ENCODE peak calls at places on chromosomes 11 and 22, in nine cellular contexts. One of them, this sample, is unnamed.

GRCh38 chr11:47393163-47394049 is 15.0 kb upstream of the SLC39A13 start:
- DNase-seq in GM12865: no peak
- DNase-seq in body of pancreas: peak; percentile 67
- DNase-seq in suprapubic skin: peak; percentile 63
- DNase-seq in fibroblast of pulmonary artery: peak; percentile 37
- DNase-seq in HFFc6: peak; percentile 39
- DNase-seq in uterus: no peak
- DNase-seq in HFF-Myc: no peak
- DNase-seq in lung: no peak
- DNase-seq in this sample: peak; percentile 61

GRCh38 chr11:45872513-45873356 is 12.7 kb upstream of the MAPK8IP1 start:
- DNase-seq in GM12865: peak; percentile 47
- DNase-seq in body of pancreas: peak; percentile 70
- DNase-seq in suprapubic skin: no peak
- DNase-seq in fibroblast of pulmonary artery: peak; percentile 81
- DNase-seq in HFFc6: peak; percentile 79
- DNase-seq in uterus: no peak
- DNase-seq in HFF-Myc: peak; percentile 79
- DNase-seq in lung: no peak
- DNase-seq in this sample: peak; percentile 52

GRCh38 chr11:118872403-118872821 is 11.3 kb upstream of the CXCR5 start:
- DNase-seq in GM12865: peak; percentile 88
- DNase-seq in body of pancreas: no peak
- DNase-seq in suprapubic skin: no peak
- DNase-seq in fibroblast of pulmonary artery: no peak
- DNase-seq in HFFc6: no peak
- DNase-seq in uterus: no peak
- DNase-seq in HFF-Myc: no peak
- DNase-seq in lung: no peak
- DNase-seq in this sample: peak; percentile 65

GRCh38 chr11:35029979-35030378 is 109.0 kb upstream of the CD44 start:
- DNase-seq in GM12865: peak; percentile 83
- DNase-seq in body of pancreas: no peak
- DNase-seq in suprapubic skin: no peak
- DNase-seq in fibroblast of pulmonary artery: peak; percentile 75
- DNase-seq in HFFc6: peak; percentile 78
- DNase-seq in uterus: no peak
- DNase-seq in HFF-Myc: peak; percentile 72
- DNase-seq in lung: no peak
- DNase-seq in this sample: no peak

GRCh38 chr22:37241351-37242142 is 2.5 kb downstream of the RAC2 start:
- DNase-seq in GM12865: peak; percentile 61
- DNase-seq in body of pancreas: peak; percentile 33
- DNase-seq in suprapubic skin: no peak
- DNase-seq in fibroblast of pulmonary artery: no peak
- DNase-seq in HFFc6: no peak
- DNase-seq in uterus: no peak
- DNase-seq in HFF-Myc: no peak
- DNase-seq in lung: no peak
- DNase-seq in this sample: no peak

GRCh38 chr11:65102142-65103095 is 6.4 kb downstream of the VPS51 start:
- DNase-seq in GM12865: no peak
- DNase-seq in body of pancreas: peak; percentile 73
- DNase-seq in suprapubic skin: no peak
- DNase-seq in fibroblast of pulmonary artery: peak; percentile 40
- DNase-seq in HFFc6: no peak
- DNase-seq in uterus: no peak
- DNase-seq in HFF-Myc: no peak
- DNase-seq in lung: no peak
- DNase-seq in this sample: no peak

GRCh38 chr22:28025333-28025732 is 106.3 kb upstream of the PITPNB start:
- DNase-seq in GM12865: no peak
- DNase-seq in body of pancreas: no peak
- DNase-seq in suprapubic skin: peak; percentile 35
- DNase-seq in fibroblast of pulmonary artery: no peak
- DNase-seq in HFFc6: no peak
- DNase-seq in uterus: peak; percentile 3
- DNase-seq in HFF-Myc: no peak
- DNase-seq in lung: no peak
- DNase-seq in this sample: no peak

GRCh38 chr11:62842171-62842717 is 2.9 kb upstream of the WDR74 start:
- DNase-seq in GM12865: peak; percentile 71
- DNase-seq in body of pancreas: no peak
- DNase-seq in suprapubic skin: peak; percentile 75
- DNase-seq in fibroblast of pulmonary artery: no peak
- DNase-seq in HFFc6: no peak
- DNase-seq in uterus: peak; percentile 40
- DNase-seq in HFF-Myc: no peak
- DNase-seq in lung: no peak
- DNase-seq in this sample: peak; percentile 36

GRCh38 chr11:115695677-115696451 is 191.6 kb upstream of the CADM1 start:
- DNase-seq in GM12865: no peak
- DNase-seq in body of pancreas: no peak
- DNase-seq in suprapubic skin: no peak
- DNase-seq in fibroblast of pulmonary artery: no peak
- DNase-seq in HFFc6: no peak
- DNase-seq in uterus: no peak
- DNase-seq in HFF-Myc: no peak
- DNase-seq in lung: no peak
- DNase-seq in this sample: no peak

GRCh38 chr22:43151251-43152000 is at the start of gene TSPO:
- DNase-seq in GM12865: peak; percentile 42
- DNase-seq in body of pancreas: peak; percentile 73
- DNase-seq in suprapubic skin: peak; percentile 88
- DNase-seq in fibroblast of pulmonary artery: peak; percentile 44
- DNase-seq in HFFc6: peak; percentile 34
- DNase-seq in uterus: peak; percentile 79
- DNase-seq in HFF-Myc: no peak
- DNase-seq in lung: peak; percentile 74
- DNase-seq in this sample: peak; percentile 82

GRCh38 chr11:68382358-68382998 is 70.1 kb downstream of the LRP5 start:
- DNase-seq in GM12865: no peak
- DNase-seq in body of pancreas: no peak
- DNase-seq in suprapubic skin: no peak
- DNase-seq in fibroblast of pulmonary artery: no peak
- DNase-seq in HFFc6: no peak
- DNase-seq in uterus: no peak
- DNase-seq in HFF-Myc: no peak
- DNase-seq in lung: no peak
- DNase-seq in this sample: no peak

GRCh38 chr11:70466154-70466553 is 67.8 kb downstream of the CTTN start:
- DNase-seq in GM12865: peak; percentile 61
- DNase-seq in body of pancreas: no peak
- DNase-seq in suprapubic skin: no peak
- DNase-seq in fibroblast of pulmonary artery: no peak
- DNase-seq in HFFc6: no peak
- DNase-seq in uterus: no peak
- DNase-seq in HFF-Myc: no peak
- DNase-seq in lung: no peak
- DNase-seq in this sample: no peak

GRCh38 chr11:117887431-117888139 is 11.1 kb upstream of the FXYD6 start:
- DNase-seq in GM12865: no peak
- DNase-seq in body of pancreas: no peak
- DNase-seq in suprapubic skin: no peak
- DNase-seq in fibroblast of pulmonary artery: no peak
- DNase-seq in HFFc6: no peak
- DNase-seq in uterus: no peak
- DNase-seq in HFF-Myc: no peak
- DNase-seq in lung: no peak
- DNase-seq in this sample: no peak

GRCh38 chr11:2092464-2092910 is 46.7 kb downstream of the IGF2 start:
- DNase-seq in GM12865: no peak
- DNase-seq in body of pancreas: no peak
- DNase-seq in suprapubic skin: no peak
- DNase-seq in fibroblast of pulmonary artery: no peak
- DNase-seq in HFFc6: no peak
- DNase-seq in uterus: no peak
- DNase-seq in HFF-Myc: no peak
- DNase-seq in lung: no peak
- DNase-seq in this sample: no peak

GRCh38 chr22:17724678-17725464 is 49.4 kb downstream of the BID start:
- DNase-seq in GM12865: no peak
- DNase-seq in body of pancreas: no peak
- DNase-seq in suprapubic skin: no peak
- DNase-seq in fibroblast of pulmonary artery: no peak
- DNase-seq in HFFc6: no peak
- DNase-seq in uterus: no peak
- DNase-seq in HFF-Myc: no peak
- DNase-seq in lung: no peak
- DNase-seq in this sample: no peak

GRCh38 chr11:47523491-47524199 is 29.3 kb downstream of the CELF1 start:
- DNase-seq in GM12865: peak; percentile 54
- DNase-seq in body of pancreas: peak; percentile 50
- DNase-seq in suprapubic skin: no peak
- DNase-seq in fibroblast of pulmonary artery: peak; percentile 82
- DNase-seq in HFFc6: peak; percentile 76
- DNase-seq in uterus: peak; percentile 40
- DNase-seq in HFF-Myc: peak; percentile 55
- DNase-seq in lung: no peak
- DNase-seq in this sample: no peak

GRCh38 chr11:128172046-128172878 is 415.1 kb downstream of the ETS1 start:
- DNase-seq in GM12865: peak; percentile 83
- DNase-seq in body of pancreas: peak; percentile 85
- DNase-seq in suprapubic skin: peak; percentile 87
- DNase-seq in fibroblast of pulmonary artery: peak; percentile 96
- DNase-seq in HFFc6: peak; percentile 68
- DNase-seq in uterus: peak; percentile 81
- DNase-seq in HFF-Myc: peak; percentile 83
- DNase-seq in lung: peak; percentile 83
- DNase-seq in this sample: peak; percentile 78
- TF ChIP-seq CTCF in GM12865: peak; percentile 66
- TF ChIP-seq CTCF in body of pancreas: peak; percentile 82
- TF ChIP-seq CTCF in suprapubic skin: peak; percentile 59
- TF ChIP-seq CTCF in fibroblast of pulmonary artery: peak; percentile 78
- TF ChIP-seq CTCF in HFFc6: peak; percentile 93
- TF ChIP-seq CTCF in uterus: peak; percentile 85
- TF ChIP-seq CTCF in HFF-Myc: peak; percentile 78
- TF ChIP-seq CTCF in lung: peak; percentile 83
- TF ChIP-seq CTCF in this sample: peak; percentile 84

DNA sequence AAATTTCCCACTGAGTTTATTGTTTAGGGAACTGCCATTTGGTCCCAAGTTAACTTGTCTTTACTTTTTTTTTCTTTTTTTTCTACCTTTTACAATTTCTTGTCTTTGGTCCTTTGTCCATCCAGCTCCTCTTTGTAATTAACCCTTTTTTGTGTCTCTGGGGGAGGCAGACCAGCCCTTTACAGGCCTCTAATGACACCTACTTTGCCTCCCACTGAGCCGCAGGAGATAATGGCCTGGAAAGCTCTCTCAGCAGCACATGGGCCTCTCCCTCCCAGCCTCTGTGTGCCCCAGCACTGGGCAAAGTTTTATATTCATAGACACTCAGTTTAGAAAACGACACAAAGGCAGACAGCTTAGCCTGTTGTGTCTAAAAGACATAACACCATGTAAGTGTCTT is 480.4 kb downstream of the SOX6 start:
- DNase-seq in GM12865: no peak
- DNase-seq in body of pancreas: no peak
- DNase-seq in suprapubic skin: no peak
- DNase-seq in fibroblast of pulmonary artery: no peak
- DNase-seq in HFFc6: no peak
- DNase-seq in uterus: no peak
- DNase-seq in HFF-Myc: no peak
- DNase-seq in lung: no peak
- DNase-seq in this sample: no peak
- TF ChIP-seq CTCF in GM12865: no peak
- TF ChIP-seq CTCF in body of pancreas: no peak
- TF ChIP-seq CTCF in suprapubic skin: no peak
- TF ChIP-seq CTCF in fibroblast of pulmonary artery: no peak
- TF ChIP-seq CTCF in HFFc6: no peak
- TF ChIP-seq CTCF in uterus: no peak
- TF ChIP-seq CTCF in HFF-Myc: no peak
- TF ChIP-seq CTCF in lung: no peak
- TF ChIP-seq CTCF in this sample: no peak

DNA sequence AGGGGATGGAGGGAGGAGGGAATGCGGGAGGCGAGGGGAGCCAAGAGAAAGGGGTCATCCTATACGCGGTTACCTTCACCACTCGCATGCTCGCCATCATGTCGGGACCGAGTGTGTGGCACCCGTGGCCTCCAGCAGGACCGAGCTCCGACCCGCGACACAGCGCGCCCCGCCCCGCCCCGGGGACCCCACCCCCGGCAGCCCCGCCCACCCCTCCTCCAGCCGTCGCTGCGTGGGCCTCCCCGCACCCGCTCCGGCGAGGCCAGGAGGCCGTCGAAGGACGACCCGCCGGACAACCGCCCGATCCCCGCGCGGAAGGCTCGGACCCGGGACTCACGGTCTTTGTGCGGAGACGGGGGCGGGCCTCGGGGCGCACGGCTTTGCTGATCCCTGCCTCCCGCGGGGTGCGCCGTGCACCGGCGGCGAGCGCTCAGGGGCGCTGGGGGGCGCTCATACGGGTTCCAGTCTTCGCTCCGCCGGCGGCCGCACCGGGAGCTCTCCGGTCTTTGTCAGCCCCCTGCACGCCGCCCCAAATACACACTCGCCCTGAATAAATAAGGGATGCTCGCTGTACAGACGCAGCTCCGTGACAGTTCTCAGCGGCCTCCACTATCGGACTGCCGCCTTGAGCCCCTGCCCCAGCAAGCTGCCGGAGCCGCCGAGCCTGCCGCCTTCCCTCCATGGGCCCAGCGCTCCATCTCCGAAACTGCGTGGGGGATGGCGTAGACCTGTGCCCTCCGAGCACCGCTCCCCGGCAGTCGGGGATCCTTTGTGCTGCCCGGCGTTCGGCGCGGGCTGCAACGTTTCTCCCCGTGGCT is at the start of gene UBE2L6:
- DNase-seq in GM12865: peak; percentile 66
- DNase-seq in body of pancreas: peak; percentile 39
- DNase-seq in suprapubic skin: peak; percentile 74
- DNase-seq in fibroblast of pulmonary artery: no peak
- DNase-seq in HFFc6: peak; percentile 5
- DNase-seq in uterus: peak; percentile 67
- DNase-seq in HFF-Myc: no peak
- DNase-seq in lung: peak; percentile 51
- DNase-seq in this sample: peak; percentile 79
- TF ChIP-seq CTCF in GM12865: peak; percentile 42
- TF ChIP-seq CTCF in body of pancreas: no peak
- TF ChIP-seq CTCF in suprapubic skin: no peak
- TF ChIP-seq CTCF in fibroblast of pulmonary artery: no peak
- TF ChIP-seq CTCF in HFFc6: no peak
- TF ChIP-seq CTCF in uterus: no peak
- TF ChIP-seq CTCF in HFF-Myc: no peak
- TF ChIP-seq CTCF in lung: peak; percentile 4
- TF ChIP-seq CTCF in this sample: peak; percentile 91

GRCh38 chr11:104151404-104152204 is 12.3 kb downstream of the PDGFD start:
- DNase-seq in GM12865: peak; percentile 9
- DNase-seq in body of pancreas: no peak
- DNase-seq in suprapubic skin: no peak
- DNase-seq in fibroblast of pulmonary artery: peak; percentile 48
- DNase-seq in HFFc6: peak; percentile 13
- DNase-seq in uterus: no peak
- DNase-seq in HFF-Myc: no peak
- DNase-seq in lung: no peak
- DNase-seq in this sample: no peak
- TF ChIP-seq CTCF in GM12865: peak; percentile 21
- TF ChIP-seq CTCF in body of pancreas: peak; percentile 45
- TF ChIP-seq CTCF in suprapubic skin: no peak
- TF ChIP-seq CTCF in fibroblast of pulmonary artery: peak; percentile 45
- TF ChIP-seq CTCF in HFFc6: peak; percentile 84
- TF ChIP-seq CTCF in uterus: no peak
- TF ChIP-seq CTCF in HFF-Myc: peak; percentile 3
- TF ChIP-seq CTCF in lung: no peak
- TF ChIP-seq CTCF in this sample: peak; percentile 40

GRCh38 chr11:64100345-64100744 is 64.6 kb downstream of the FLRT1 start:
- DNase-seq in GM12865: peak; percentile 54
- DNase-seq in body of pancreas: no peak
- DNase-seq in suprapubic skin: no peak
- DNase-seq in fibroblast of pulmonary artery: no peak
- DNase-seq in HFFc6: no peak
- DNase-seq in uterus: no peak
- DNase-seq in HFF-Myc: no peak
- DNase-seq in lung: no peak
- DNase-seq in this sample: peak; percentile 72
- TF ChIP-seq CTCF in GM12865: peak; percentile 56
- TF ChIP-seq CTCF in body of pancreas: no peak
- TF ChIP-seq CTCF in suprapubic skin: no peak
- TF ChIP-seq CTCF in fibroblast of pulmonary artery: peak; percentile 19
- TF ChIP-seq CTCF in HFFc6: peak; percentile 32
- TF ChIP-seq CTCF in uterus: no peak
- TF ChIP-seq CTCF in HFF-Myc: peak; percentile 17
- TF ChIP-seq CTCF in lung: no peak
- TF ChIP-seq CTCF in this sample: peak; percentile 43